ENCODE peak calls at places on chromosomes 4 and X, in eight cellular contexts. D, G, L, E, U, T, A and W are unnamed samples.

GRCh38 chr4:3384771-3385701 is 56.7 kb upstream of the HGFAC start:
- DNase-seq in A (peak; percentile 89), L (peak; percentile 63), U (peak; percentile 57), G (no peak), D (no peak), T (no peak), E (no peak), W (no peak)

GRCh38 chr4:141702472-141703182 is 66.2 kb downstream of the IL15 start:
- DNase-seq in G (no peak), E (no peak), D (peak; percentile 66), T (no peak), U (no peak), L (peak; percentile 28), A (no peak), W (no peak)

GRCh38 chr4:138865765-138866164 is 149.8 kb upstream of the NOCT start:
- DNase-seq in L (no peak), G (no peak), U (no peak), D (no peak), E (no peak), T (no peak), A (no peak), W (no peak)

GRCh38 chr4:153217440-153217839 is 13.2 kb downstream of the TRIM2 start:
- DNase-seq in E (peak; percentile 58), A (no peak), T (no peak), U (no peak), G (no peak), D (peak; percentile 42), L (no peak), W (no peak)

GRCh38 chr4:163448541-163449203 is 24.9 kb downstream of the TKTL2 start:
- DNase-seq in A (no peak), G (no peak), U (no peak), L (no peak), D (peak; percentile 14), T (no peak), E (peak; percentile 76), W (no peak)

GRCh38 chr4:54657556-54658313 is at the start of gene KIT:
- DNase-seq in A (peak; percentile 83), L (peak; percentile 47), D (peak; percentile 17), T (no peak), E (peak; percentile 38), U (no peak), G (peak; percentile 90), W (no peak)

GRCh38 chr4:726816-727215 is 21.2 kb downstream of the PCGF3 start:
- DNase-seq in D (no peak), U (no peak), G (no peak), A (peak; percentile 61), T (no peak), L (no peak), E (no peak), W (no peak)

GRCh38 chr4:6617246-6617645 is 23.2 kb upstream of the MRFAP1 start:
- DNase-seq in D (no peak), E (no peak), U (no peak), G (no peak), L (no peak), T (no peak), A (no peak), W (no peak)

GRCh38 chr4:41141910-41142309 is 72.4 kb downstream of the APBB2 start:
- DNase-seq in U (no peak), A (no peak), G (no peak), T (no peak), L (no peak), D (peak; percentile 97), E (peak; percentile 76), W (no peak)

GRCh38 chr4:5758741-5759140 is 47.7 kb downstream of the EVC start:
- DNase-seq in E (peak; percentile 99), T (no peak), A (no peak), L (no peak), U (no peak), D (peak; percentile 81), G (no peak), W (no peak)

GRCh38 chr4:110636231-110636676 is 13.4 kb upstream of the PITX2 start:
- DNase-seq in U (no peak), A (no peak), E (peak; percentile 17), G (peak; percentile 73), T (no peak), L (no peak), D (no peak), W (no peak)
- H3K4me3 ChIP-seq in U (no peak overlapping the region), A (no peak overlapping the region), E (peak overlapping the region; percentile 78), G (peak overlapping the region; percentile 65), T (no peak overlapping the region), L (no peak overlapping the region), D (no peak overlapping the region), W (peak overlapping the region; percentile 62)

GRCh38 chrX:13692771-13693231 is 3.9 kb downstream of the RAB9A start:
- DNase-seq in T (no peak), D (no peak), L (no peak), G (no peak), A (no peak), U (no peak), E (no peak), W (no peak)

GRCh38 chrX:13693341-13693871 is 4.5 kb downstream of the RAB9A start:
- DNase-seq in T (no peak), U (no peak), G (no peak), D (no peak), E (no peak), L (no peak), A (no peak), W (no peak)

GRCh38 chrX:13689519-13690211 is 737 bp downstream of the RAB9A start:
- DNase-seq in E (peak; percentile 47), T (no peak), A (no peak), L (no peak), U (peak; percentile 18), G (peak; percentile 33), D (peak; percentile 51), W (no peak)

GRCh38 chrX:13690836-13691235 is 1.9 kb downstream of the RAB9A start:
- DNase-seq in A (no peak), U (no peak), L (no peak), G (no peak), D (no peak), T (no peak), E (no peak), W (no peak)

GRCh38 chrX:13691845-13692334 is 3.0 kb downstream of the RAB9A start:
- DNase-seq in A (no peak), G (no peak), L (no peak), U (no peak), D (no peak), E (no peak), T (no peak), W (no peak)
- H3K4me3 ChIP-seq in A (no peak overlapping the region), G (no peak overlapping the region), L (no peak overlapping the region), U (no peak overlapping the region), D (no peak overlapping the region), E (no peak overlapping the region), T (no peak overlapping the region), W (no peak overlapping the region)

DNA sequence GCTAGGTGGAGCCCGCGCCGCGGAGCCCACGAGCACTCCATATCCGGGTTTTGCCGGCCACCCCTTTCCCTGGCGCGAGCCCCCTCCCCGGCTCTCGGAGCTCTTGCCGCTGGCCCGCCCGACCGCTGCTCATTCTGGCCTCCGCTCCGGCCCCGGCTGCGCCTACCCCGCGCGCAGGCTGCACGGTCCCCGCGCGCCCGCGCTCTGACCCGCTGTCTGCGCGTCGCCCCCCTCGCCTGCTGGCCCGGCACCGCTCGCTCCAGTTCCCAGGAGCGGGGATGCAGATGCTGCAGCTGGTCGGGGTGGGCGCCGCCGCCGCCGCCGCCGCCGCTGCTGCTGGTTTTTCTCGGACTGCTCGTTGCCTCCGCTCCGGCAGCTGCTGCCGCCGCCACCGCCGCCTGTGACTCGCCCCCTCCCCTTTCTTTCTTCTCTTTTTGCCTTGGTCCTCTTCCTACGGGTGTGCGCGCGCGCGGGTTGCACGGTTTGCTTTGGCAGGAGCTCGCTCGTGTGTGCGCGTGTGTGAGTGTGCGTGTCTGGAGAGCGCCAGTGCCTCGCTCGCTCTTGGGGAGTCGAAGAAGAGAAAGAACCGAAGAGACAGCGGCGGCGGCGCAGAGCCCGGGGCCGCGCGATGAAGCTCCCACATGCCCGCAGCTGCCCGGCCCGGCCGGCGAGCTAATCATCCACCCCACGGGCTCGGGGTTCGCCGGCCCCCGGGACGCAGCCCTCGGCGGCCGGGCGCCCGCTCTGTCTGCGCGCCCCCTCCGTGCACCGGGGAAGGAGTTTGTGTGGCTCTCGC is at the start of gene ADGRL3:
- DNase-seq in E (peak; percentile 54), D (peak; percentile 50), L (peak; percentile 46), U (peak; percentile 30), G (peak; percentile 95), A (peak; percentile 75), T (no peak), W (no peak)
- H3K4me3 ChIP-seq in E (peak within 1 kb of the TSS; percentile 61), D (no peak within 1 kb of the TSS), L (peak within 1 kb of the TSS; percentile 62), U (peak within 1 kb of the TSS; percentile 89), G (peak within 1 kb of the TSS; percentile 86), A (peak within 1 kb of the TSS; percentile 36), T (no peak within 1 kb of the TSS), W (peak within 1 kb of the TSS; percentile 54)

GRCh38 chrX:675279-675886 is 44.8 kb downstream of the SHOX start:
- DNase-seq in D (no peak), E (no peak), A (no peak), L (no peak), T (no peak), G (peak; percentile 28), U (no peak), W (no peak)
- H3K4me3 ChIP-seq in D (no peak overlapping the region), E (no peak overlapping the region), A (no peak overlapping the region), L (no peak overlapping the region), T (no peak overlapping the region), G (no peak overlapping the region), U (no peak overlapping the region), W (no peak overlapping the region)

DNA sequence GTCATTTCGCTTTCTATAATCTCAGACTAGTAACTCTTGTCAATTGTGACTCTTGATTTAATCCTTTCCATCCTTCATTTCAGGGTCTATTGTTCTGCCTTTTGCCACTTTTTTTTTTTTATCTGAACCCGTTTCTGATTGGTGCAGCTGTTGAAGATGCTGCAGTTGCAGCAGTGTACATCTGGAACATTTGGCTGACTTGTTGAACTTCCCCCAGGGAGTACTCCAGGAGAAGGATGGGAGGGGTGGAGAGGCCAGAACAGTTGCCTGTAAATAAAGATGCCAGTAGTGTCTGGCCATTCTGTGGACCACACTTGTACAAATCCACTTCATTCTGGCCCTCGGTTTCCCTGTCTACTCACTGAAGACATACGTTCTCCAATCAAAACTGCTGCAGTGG is 1.0 kb upstream of the EDA start:
- DNase-seq in T (no peak), G (no peak), L (no peak), A (no peak), E (no peak), U (no peak), D (no peak), W (no peak)
- H3K4me3 ChIP-seq in T (no peak overlapping the region), G (peak overlapping the region; percentile 32), L (peak overlapping the region; percentile 65), A (no peak overlapping the region), E (peak overlapping the region; percentile 73), U (no peak overlapping the region), D (no peak overlapping the region), W (no peak overlapping the region)

GRCh38 chrX:48576108-48576507 is 1.8 kb downstream of the RBM3 start:
- DNase-seq in U (no peak), A (no peak), T (no peak), G (no peak), L (no peak), E (no peak), D (no peak), W (no peak)
- H3K4me3 ChIP-seq in U (no peak overlapping the region), A (no peak overlapping the region), T (no peak overlapping the region), G (no peak overlapping the region), L (peak overlapping the region; percentile 85), E (peak overlapping the region; percentile 92), D (peak overlapping the region; percentile 81), W (no peak overlapping the region)